ENCODE peak calls at places on chromosomes 1 and 21, in four cellular contexts. J, H, F and L are unnamed samples.

GRCh38 chr1:16151200-16151708 is 4.6 kb downstream of the EPHA2 start:
- DNase-seq in J (no peak), F (peak), H (no peak), L (no peak)

GRCh38 chr1:240653030-240653429 is 41.1 kb upstream of the GREM2 start:
- DNase-seq in H (no peak), F (no peak), J (no peak), L (no peak)

GRCh38 chr21:38311765-38312164 is 55.0 kb downstream of the KCNJ15 start:
- DNase-seq in H (no peak), F (no peak), J (no peak), L (no peak)

GRCh38 chr1:180343931-180344406 is 113.9 kb downstream of the LHX4 start:
- DNase-seq in F (peak), H (no peak), J (no peak), L (no peak)

GRCh38 chr1:229579101-229579651 is 20.7 kb upstream of the ABCB10 start:
- DNase-seq in H (no peak), J (no peak), F (peak), L (no peak)

GRCh38 chr1:38004284-38005101 is 821 bp downstream of the FHL3 start:
- DNase-seq in H (no peak), F (no peak), J (peak), L (no peak)

GRCh38 chr1:226653311-226653921 is 85.7 kb downstream of the ITPKB start:
- DNase-seq in H (no peak), F (no peak), J (no peak), L (no peak)

GRCh38 chr1:12447849-12448312 is 170.1 kb downstream of the DHRS3 start:
- DNase-seq in J (peak), F (peak), H (no peak), L (no peak)

GRCh38 chr1:207944571-207944970 is 33.6 kb upstream of the CD34 start:
- DNase-seq in F (peak), J (no peak), H (no peak), L (no peak)

GRCh38 chr1:203408485-203409229 is 57.7 kb upstream of the FMOD start:
- DNase-seq in J (peak), H (no peak), F (peak), L (no peak)

GRCh38 chr1:36203554-36204346 is 20.5 kb upstream of the THRAP3 start:
- DNase-seq in F (peak), H (peak), J (peak), L (peak)

GRCh38 chr1:228007801-228008341 is 1.1 kb downstream of the WNT3A start:
- DNase-seq in J (no peak), H (no peak), F (no peak), L (no peak)

GRCh38 chr1:234123867-234124266 is 219.4 kb downstream of the SLC35F3 start:
- DNase-seq in J (no peak), F (peak), H (no peak), L (no peak)

GRCh38 chr1:93437976-93438605 is 9.8 kb upstream of the FNBP1L start:
- DNase-seq in F (peak), J (peak), H (no peak), L (no peak)

GRCh38 chr1:6481820-6482471 is 9.5 kb downstream of the PLEKHG5 start:
- DNase-seq in F (no peak), J (no peak), H (no peak), L (no peak)

GRCh38 chr1:33258788-33259274 is 2.5 kb downstream of the ZNF362 start:
- DNase-seq in J (no peak), H (no peak), F (no peak), L (no peak)

GRCh38 chr1:61892977-61893376 is 150.7 kb downstream of the PATJ start:
- DNase-seq in J (peak), H (no peak), F (no peak), L (no peak)

GRCh38 chr1:5238351-5239123 is 584.1 kb downstream of the AJAP1 start:
- DNase-seq in F (no peak), H (no peak), J (no peak), L (no peak)

GRCh38 chr1:183218039-183218618 is 32.1 kb downstream of the LAMC2 start:
- DNase-seq in F (peak), J (no peak), H (no peak), L (no peak)

GRCh38 chr1:8902765-8903164 is 24.3 kb upstream of the ENO1 start:
- DNase-seq in J (no peak), H (no peak), F (peak), L (no peak)

GRCh38 chr1:205604825-205605544 is 26.8 kb downstream of the ELK4 start:
- DNase-seq in H (no peak), J (no peak), F (no peak), L (no peak)

DNA sequence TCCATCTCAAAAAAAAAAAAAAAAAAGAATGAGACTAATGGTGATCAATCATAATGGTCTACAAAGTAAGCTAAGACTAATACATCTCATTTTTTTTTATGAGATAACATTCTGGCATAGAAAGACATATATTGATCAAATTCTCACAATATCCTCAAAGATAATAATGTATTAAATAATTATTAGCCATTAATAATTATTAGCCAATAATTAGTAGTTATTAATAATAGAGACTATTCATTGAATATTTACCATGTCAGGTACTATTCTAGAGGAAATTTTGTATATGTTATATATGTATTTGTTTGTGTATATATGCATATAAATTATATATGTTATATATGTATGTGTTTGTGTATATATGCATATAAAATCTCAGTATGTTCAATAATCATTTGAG is 137.7 kb upstream of the PTBP2 start:
- DNase-seq in J (no peak), F (no peak), H (no peak), L (no peak)
- H3K56ac ChIP-seq in J (no peak), F (no peak), H (no peak), L (no peak)

GRCh38 chr1:119364640-119365039 is 3.9 kb upstream of the HAO2 start:
- DNase-seq in J (no peak), H (no peak), F (no peak), L (no peak)
- H3K56ac ChIP-seq in J (no peak), H (no peak), F (no peak), L (no peak)

GRCh38 chr1:154186852-154187501 is 4.9 kb downstream of the TPM3 start:
- DNase-seq in H (no peak), F (no peak), J (peak), L (no peak)
- H3K56ac ChIP-seq in H (no peak), F (no peak), J (no peak), L (peak)

GRCh38 chr1:111503585-111504060 is at the start of the genes ADORA3 and TMIGD3:
- DNase-seq in H (no peak), J (no peak), F (no peak), L (no peak)

GRCh38 chr1:111506561-111506960 is 3.1 kb upstream of the ADORA3 start:
- DNase-seq in H (no peak), F (no peak), J (no peak), L (no peak)

GRCh38 chr1:111505641-111506119 is 2.2 kb upstream of the ADORA3 start:
- DNase-seq in F (no peak), J (no peak), H (no peak), L (no peak)

GRCh38 chr1:111507411-111508201 is 4.2 kb upstream of the ADORA3 start:
- DNase-seq in H (peak), F (peak), J (peak), L (peak)

DNA sequence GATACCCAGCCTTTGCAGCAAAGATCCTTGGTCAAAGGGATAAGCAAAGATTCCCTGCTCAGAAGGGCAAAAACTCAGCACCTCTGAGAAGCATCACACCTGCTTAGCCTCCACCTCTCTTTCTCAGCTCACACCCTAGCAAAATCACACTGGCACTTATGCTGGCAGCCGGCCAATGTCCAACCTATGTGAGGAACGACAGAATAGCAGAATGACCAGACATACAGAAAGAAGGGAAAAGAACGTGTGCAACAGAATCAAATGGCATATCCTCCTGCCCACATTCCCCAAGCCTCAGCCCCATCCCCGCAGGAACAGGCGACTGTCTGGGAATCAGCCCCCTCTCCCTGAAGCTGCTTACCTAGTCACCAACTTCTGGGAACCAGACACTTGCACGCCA is 664 bp upstream of the ADORA3 start:
- DNase-seq in F (no peak), J (no peak), H (no peak), L (peak)
- H3K56ac ChIP-seq in F (no peak), J (no peak), H (no peak), L (no peak)

DNA sequence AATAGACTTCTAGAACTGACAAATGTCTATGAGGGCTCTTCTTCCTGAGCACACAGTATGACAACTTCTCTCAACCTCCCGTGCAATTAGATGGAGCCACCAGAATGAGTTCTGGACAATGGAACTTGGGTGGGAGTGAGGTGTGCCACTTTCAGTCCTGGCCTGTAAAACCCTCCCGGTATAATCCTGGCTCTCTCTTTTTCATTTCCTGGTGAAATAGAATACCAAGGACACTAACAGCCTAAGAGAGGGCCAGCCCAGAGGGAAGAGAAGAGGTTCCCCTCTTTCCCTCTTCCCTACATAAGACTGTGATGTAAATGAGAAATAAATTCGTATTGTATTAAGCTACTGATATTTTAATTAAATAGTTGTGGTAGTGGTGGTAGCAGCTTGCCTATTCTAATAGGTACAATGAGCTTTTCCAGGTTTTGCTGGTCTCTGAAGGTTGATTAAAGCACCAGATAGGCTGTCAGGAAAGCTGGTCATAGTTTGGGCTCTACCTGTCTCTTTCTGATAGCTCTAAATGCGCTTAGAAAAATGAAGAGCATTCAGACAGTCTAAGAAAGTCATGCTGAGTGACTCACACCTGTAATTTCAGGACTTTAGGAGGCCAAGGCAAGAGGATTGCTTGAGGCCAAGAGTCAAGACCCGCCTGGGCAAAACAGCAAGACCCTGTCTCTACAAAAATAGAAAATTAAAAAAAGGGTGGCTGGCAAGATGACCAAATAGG is 108.6 kb upstream of the ZNF644 start:
- DNase-seq in H (no peak), J (no peak), F (no peak), L (no peak)
- H3K56ac ChIP-seq in H (no peak), J (no peak), F (no peak), L (no peak)

GRCh38 chr1:29145739-29146437 is 22.2 kb upstream of the TMEM200B start:
- DNase-seq in H (no peak), J (no peak), F (peak), L (no peak)
- H3K56ac ChIP-seq in H (no peak), J (no peak), F (peak), L (no peak)

GRCh38 chr1:151841141-151841540 is 1.5 kb upstream of the C2CD4D start:
- DNase-seq in H (no peak), F (peak), J (no peak), L (no peak)
- H3K56ac ChIP-seq in H (no peak), F (no peak), J (no peak), L (no peak)